ENCODE peak calls at places on chromosomes 6 and 20, in ten cellular contexts. E is sciatic nerve, J is ELR, W is brain microvascular endothelial cell, K is EH, S is uterus, B is HT-29, Z is neural progenitor cell, R is caudate nucleus, O is left lung. X is an unnamed sample.

GRCh38 chr6:39225946-39226437 is 3.3 kb downstream of the KCNK5 start:
- DNase-seq in B (no peak), O (peak), R (no peak), K (no peak), Z (no peak), W (no peak), E (no peak), J (no peak), S (no peak), X (no peak)

GRCh38 chr6:137165375-137166246 is 7.8 kb downstream of the IL22RA2 start:
- DNase-seq in E (no peak), B (peak), Z (no peak), O (no peak), K (peak), J (peak), R (no peak), W (no peak), S (no peak), X (peak)

GRCh38 chr6:158284340-158285210 is 27.7 kb upstream of the TULP4 start:
- DNase-seq in S (no peak), R (no peak), E (no peak), Z (peak), B (no peak), J (peak), O (no peak), K (peak), W (peak), X (peak)

GRCh38 chr6:57242505-57242904 is 20.4 kb upstream of the RAB23 start:
- DNase-seq in W (peak), Z (no peak), O (no peak), K (peak), B (no peak), R (no peak), S (no peak), E (no peak), J (peak), X (peak)

GRCh38 chr6:113047148-113047547 is 700.0 kb downstream of the RFPL4B start:
- DNase-seq in R (no peak), O (no peak), Z (no peak), E (no peak), W (no peak), K (peak), B (no peak), S (no peak), J (peak), X (peak)

GRCh38 chr6:72464246-72464645 is 157.6 kb upstream of the KCNQ5 start:
- DNase-seq in O (no peak), J (no peak), B (no peak), Z (no peak), K (peak), W (no peak), E (no peak), S (no peak), R (no peak), X (peak)

GRCh38 chr20:9978395-9979004 is 56.3 kb upstream of the ANKEF1 start:
- DNase-seq in S (peak), Z (peak), B (peak), K (peak), E (no peak), O (no peak), J (peak), R (no peak), W (peak), X (peak)

GRCh38 chr6:3887150-3887700 is 38.1 kb downstream of the FAM50B start:
- DNase-seq in R (no peak), Z (no peak), B (peak), S (no peak), J (peak), O (no peak), W (peak), E (no peak), K (peak), X (peak)

GRCh38 chr6:5335020-5335419 is 73.7 kb downstream of the FARS2 start:
- DNase-seq in S (no peak), E (no peak), W (no peak), K (no peak), B (no peak), J (no peak), O (no peak), R (no peak), Z (no peak), X (no peak)

GRCh38 chr6:104644848-104645247 is 214.9 kb downstream of the HACE1 start:
- DNase-seq in E (no peak), J (no peak), Z (no peak), S (no peak), K (no peak), B (no peak), W (no peak), O (no peak), R (no peak), X (no peak)

GRCh38 chr20:46990017-46990810 is 95.6 kb downstream of the EYA2 start:
- DNase-seq in J (no peak), K (no peak), B (no peak), W (no peak), O (no peak), R (no peak), E (no peak), S (no peak), Z (peak), X (no peak)

GRCh38 chr6:56708810-56709597 is 66.3 kb upstream of the DST start:
- DNase-seq in S (no peak), J (peak), R (no peak), Z (peak), E (no peak), B (peak), K (peak), O (no peak), W (no peak), X (peak)

GRCh38 chr6:149501768-149502167 is 17.0 kb upstream of the ZC3H12D start:
- DNase-seq in Z (no peak), R (no peak), E (no peak), S (no peak), W (no peak), O (no peak), B (no peak), J (no peak), K (no peak), X (no peak)

GRCh38 chr20:48649104-48649626 is 178.6 kb downstream of the PREX1 start:
- DNase-seq in Z (no peak), J (no peak), S (no peak), K (no peak), O (no peak), B (no peak), R (no peak), W (no peak), E (no peak), X (no peak)

GRCh38 chr6:46989384-46989783 is 52.7 kb downstream of the ADGRF1 start:
- DNase-seq in O (no peak), J (no peak), Z (no peak), E (no peak), S (no peak), B (no peak), K (no peak), R (no peak), W (no peak), X (no peak)

GRCh38 chr20:2692036-2692885 is at the start of gene EBF4:
- DNase-seq in Z (peak), W (no peak), R (no peak), E (peak), J (no peak), B (no peak), O (peak), S (peak), K (peak), X (peak)

GRCh38 chr6:166313255-166314070 is 5.3 kb upstream of the PRR18 start:
- DNase-seq in Z (peak), K (peak), O (peak), J (peak), R (no peak), E (no peak), B (peak), S (no peak), W (no peak), X (peak)

GRCh38 chr6:159464827-159465226 is 228.2 kb downstream of the SOD2 start:
- DNase-seq in Z (no peak), E (no peak), J (no peak), O (no peak), S (no peak), R (no peak), K (no peak), B (no peak), W (no peak), X (no peak)

GRCh38 chr20:45704969-45705637 is at the start of gene WFDC10B:
- DNase-seq in E (no peak), S (no peak), Z (no peak), J (no peak), B (peak), O (no peak), K (no peak), W (no peak), R (no peak), X (no peak)

GRCh38 chr20:31861346-31862156 is 8.8 kb downstream of the DUSP15 start:
- DNase-seq in S (no peak), Z (peak), W (no peak), O (peak), E (peak), R (no peak), J (peak), B (peak), K (peak), X (peak)

GRCh38 chr6:43770417-43771209 is 602 bp downstream of the VEGFA start:
- DNase-seq in O (peak), E (peak), W (peak), K (peak), S (peak), Z (peak), J (peak), R (no peak), B (peak), X (peak)

GRCh38 chr6:56357616-56358373 is 110.4 kb upstream of the COL21A1 start:
- DNase-seq in O (no peak), B (no peak), E (no peak), W (peak), Z (no peak), K (peak), R (no peak), S (no peak), J (peak), X (no peak)

GRCh38 chr20:22341508-22341907 is 242.9 kb downstream of the FOXA2 start:
- DNase-seq in J (peak), K (peak), R (no peak), B (peak), E (no peak), W (no peak), Z (no peak), S (no peak), O (no peak), X (peak)

GRCh38 chr6:46635462-46635861 is 17.2 kb downstream of the CYP39A1 start:
- DNase-seq in W (no peak), B (no peak), K (no peak), J (no peak), Z (no peak), E (no peak), R (no peak), O (no peak), S (no peak), X (no peak)

GRCh38 chr20:23455641-23456040 is 3.0 kb upstream of the CST11 start:
- DNase-seq in B (no peak), S (no peak), R (no peak), J (no peak), E (no peak), W (no peak), O (no peak), K (no peak), Z (no peak), X (no peak)

GRCh38 chr6:55474386-55474785 is 104.6 kb downstream of the HMGCLL1 start:
- DNase-seq in J (peak), E (no peak), R (no peak), K (no peak), S (no peak), Z (no peak), B (no peak), O (no peak), W (no peak), X (no peak)

GRCh38 chr6:89678531-89678930 is 40.0 kb upstream of the LYRM2 start:
- DNase-seq in O (no peak), J (no peak), W (no peak), S (no peak), R (no peak), E (no peak), B (no peak), K (no peak), Z (no peak), X (no peak)

GRCh38 chr6:106849676-106850332 is 124.7 kb downstream of the CD24 start:
- DNase-seq in J (no peak), E (no peak), K (no peak), S (no peak), R (no peak), O (no peak), B (no peak), Z (no peak), W (no peak), X (no peak)

GRCh38 chr6:89618026-89618425 is 20.5 kb downstream of the LYRM2 start:
- DNase-seq in W (no peak), Z (no peak), R (no peak), S (no peak), J (no peak), E (no peak), O (no peak), B (no peak), K (no peak), X (no peak)

GRCh38 chr6:87289571-87289970 is 32.8 kb upstream of the SMIM8 start:
- DNase-seq in R (no peak), Z (no peak), W (no peak), B (no peak), E (no peak), K (no peak), J (no peak), O (no peak), S (no peak), X (no peak)

GRCh38 chr6:33136310-33136895 is 55.9 kb downstream of the COL11A2 start:
- DNase-seq in B (no peak), W (no peak), Z (no peak), J (no peak), O (no peak), K (no peak), S (no peak), E (no peak), R (no peak), X (no peak)

GRCh38 chr6:63637865-63638445 is 2.4 kb downstream of the PHF3 start:
- DNase-seq in B (peak), R (no peak), S (no peak), Z (no peak), E (no peak), K (peak), O (no peak), W (no peak), J (peak), X (peak)

GRCh38 chr20:43564993-43565757 is 6.3 kb downstream of the SGK2 start:
- DNase-seq in J (no peak), W (no peak), O (peak), R (peak), B (no peak), S (no peak), Z (no peak), E (no peak), K (no peak), X (no peak)

X was measured in choroid plexus epithelial cell.